ENCODE peak calls at places on chromosome 15, in nine cellular contexts. N is heart left ventricle, W is HepG2, O is spleen, J is IMR-90, X is sigmoid colon, E is HCT116, T is lower leg skin, R is stomach. G is an unnamed sample.

GRCh38 chr15:51735611-51736010 is 1.8 kb downstream of the LYSMD2 start:
- DNase-seq in T (no peak), O (no peak), R (no peak), J (no peak), E (no peak), W (no peak), N (no peak), X (no peak), G (no peak)

GRCh38 chr15:68330461-68330860 is 52.9 kb downstream of the FEM1B start:
- DNase-seq in T (no peak), O (no peak), E (no peak), W (no peak), R (no peak), J (no peak), X (no peak), N (no peak), G (no peak)

GRCh38 chr15:90691369-90691768 is 25.8 kb upstream of the BLM start:
- DNase-seq in W (no peak), T (peak; percentile 21), N (no peak), R (no peak), J (no peak), E (no peak), O (no peak), X (no peak), G (no peak)

GRCh38 chr15:50148362-50148963 is 29.4 kb upstream of the ATP8B4 start:
- DNase-seq in T (no peak), E (peak; percentile 81), R (no peak), O (no peak), N (no peak), X (no peak), W (peak; percentile 59), J (peak; percentile 79), G (peak; percentile 67)

GRCh38 chr15:49656734-49657133 is 35.9 kb downstream of the DTWD1 start:
- DNase-seq in R (no peak), W (no peak), T (no peak), O (no peak), N (no peak), E (no peak), J (no peak), X (no peak), G (no peak)

GRCh38 chr15:98231696-98232440 is 271.4 kb downstream of the ARRDC4 start:
- DNase-seq in X (no peak), W (no peak), R (no peak), N (no peak), E (no peak), O (no peak), J (no peak), T (no peak), G (no peak)

GRCh38 chr15:58115692-58116091 is 22.5 kb upstream of the AQP9 start:
- DNase-seq in X (no peak), O (no peak), R (no peak), T (no peak), W (peak; percentile 9), E (peak; percentile 2), J (no peak), N (no peak), G (no peak)

GRCh38 chr15:42037650-42038049 is 16.8 kb upstream of the PLA2G4E start:
- DNase-seq in X (no peak), W (no peak), T (peak; percentile 85), J (no peak), N (peak; percentile 50), R (peak; percentile 75), O (no peak), E (no peak), G (peak; percentile 57)

GRCh38 chr15:66885281-66885915 is 180.0 kb upstream of the SMAD3 start:
- DNase-seq in E (no peak), X (peak; percentile 48), J (no peak), R (no peak), N (no peak), W (no peak), T (peak; percentile 28), O (no peak), G (no peak)

GRCh38 chr15:66883322-66883911 is 181.4 kb downstream of the SMAD6 start:
- DNase-seq in O (no peak), W (peak; percentile 77), T (peak; percentile 98), R (peak; percentile 86), X (peak; percentile 97), E (peak; percentile 98), N (peak; percentile 96), J (peak; percentile 100), G (peak; percentile 60)

GRCh38 chr15:66884661-66885237 is 180.7 kb upstream of the SMAD3 start:
- DNase-seq in R (no peak), E (no peak), N (no peak), W (no peak), O (no peak), J (no peak), X (peak; percentile 63), T (peak; percentile 70), G (no peak)

GRCh38 chr15:66886686-66887273 is 178.6 kb upstream of the SMAD3 start:
- DNase-seq in W (no peak), E (no peak), X (peak; percentile 55), T (peak; percentile 77), R (no peak), O (no peak), J (no peak), N (no peak), G (no peak)

DNA sequence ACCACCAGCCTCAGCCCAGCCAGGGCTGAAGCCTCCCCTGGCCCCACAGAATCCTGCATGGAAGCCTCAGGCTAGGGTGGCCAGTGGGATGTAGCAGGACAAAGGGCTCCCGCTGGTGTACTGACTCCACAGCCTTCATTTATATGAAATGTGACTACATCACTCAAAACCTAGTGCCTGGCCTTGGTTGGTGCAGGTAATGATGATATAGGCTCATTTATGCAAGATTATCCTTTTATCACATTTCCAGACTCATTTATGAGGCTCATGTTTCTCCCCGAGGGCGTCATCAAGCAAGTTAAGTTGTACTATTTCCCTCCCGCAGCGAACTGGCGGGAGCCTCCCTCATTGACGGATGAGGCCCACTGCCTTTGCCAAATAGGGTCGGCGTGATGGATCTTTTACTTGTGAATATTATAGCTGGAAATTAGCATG is 179.1 kb upstream of the SMAD3 start:
- DNase-seq in J (no peak), W (no peak), N (no peak), X (peak; percentile 35), R (no peak), E (no peak), T (peak; percentile 59), O (no peak), G (no peak)
- TF ChIP-seq CTCF in J (no peak), W (no peak), N (no peak), X (no peak), R (no peak), E (no peak), T (no peak), O (no peak), G (no peak)

DNA sequence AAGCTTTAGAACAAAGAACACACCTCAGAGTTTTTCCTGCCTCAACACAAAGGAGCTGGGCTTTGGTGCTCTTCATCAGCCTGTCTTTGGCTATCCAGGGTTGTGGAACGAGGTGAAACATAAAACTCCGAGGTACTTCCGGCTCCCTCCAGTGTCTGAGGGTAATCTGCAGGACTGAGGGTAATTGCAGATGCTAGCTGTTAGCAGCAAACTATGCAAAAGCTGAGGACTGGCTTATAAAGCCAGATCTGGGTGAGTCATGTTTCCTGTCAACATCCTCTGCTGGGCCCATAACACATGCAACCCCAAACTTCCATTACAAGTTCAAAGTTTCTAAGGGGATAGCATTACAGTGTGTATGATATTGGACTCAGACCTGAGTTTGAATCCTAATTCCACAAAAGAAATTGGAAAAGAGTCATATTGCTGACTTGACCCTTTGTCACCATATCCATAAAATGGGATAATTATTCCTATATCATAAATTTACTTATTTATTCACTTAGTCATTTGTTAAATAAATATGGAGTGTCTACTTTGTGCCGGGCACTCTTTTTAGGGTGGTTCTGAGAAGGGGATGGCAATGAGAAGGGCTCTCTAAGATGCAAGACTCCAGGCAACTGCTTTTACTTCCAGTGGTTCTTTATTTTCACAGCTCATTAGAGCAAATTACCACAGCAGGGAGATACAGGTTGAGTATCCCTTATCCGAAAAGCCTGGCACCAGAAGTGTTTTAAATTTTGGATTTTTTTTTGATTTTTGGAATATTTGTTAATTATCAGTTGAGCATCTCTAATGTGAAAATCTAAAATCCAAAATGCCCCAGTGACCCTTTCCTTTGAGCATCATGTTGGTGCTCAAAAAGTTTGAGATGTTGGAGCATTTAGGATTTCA is 9.5 kb upstream of the TRIM69 start:
- DNase-seq in X (peak; percentile 73), J (peak; percentile 94), R (peak; percentile 49), W (peak; percentile 76), N (peak; percentile 56), E (peak; percentile 52), O (no peak), T (no peak), G (peak; percentile 91)
- TF ChIP-seq POLR2A in X (no peak), J (peak; percentile 95), R (no peak), W (peak; percentile 89), N (no peak), E (peak; percentile 98), O (no peak), T (no peak), G (peak; percentile 45)

GRCh38 chr15:27770769-27771554 is 328.2 kb downstream of the OCA2 start:
- DNase-seq in N (no peak), O (no peak), J (no peak), T (no peak), X (no peak), E (no peak), W (no peak), R (no peak), G (no peak)

GRCh38 chr15:27771892-27772291 is 327.2 kb downstream of the OCA2 start:
- DNase-seq in E (no peak), X (no peak), R (no peak), W (no peak), J (no peak), N (no peak), O (no peak), T (no peak), G (no peak)

GRCh38 chr15:27776501-27776900 is 322.6 kb downstream of the OCA2 start:
- DNase-seq in O (no peak), R (no peak), N (no peak), T (no peak), J (no peak), E (no peak), X (no peak), W (no peak), G (no peak)

GRCh38 chr15:27774638-27775037 is 324.5 kb downstream of the OCA2 start:
- DNase-seq in J (no peak), R (no peak), E (no peak), T (no peak), O (no peak), N (no peak), W (no peak), X (no peak), G (no peak)

DNA sequence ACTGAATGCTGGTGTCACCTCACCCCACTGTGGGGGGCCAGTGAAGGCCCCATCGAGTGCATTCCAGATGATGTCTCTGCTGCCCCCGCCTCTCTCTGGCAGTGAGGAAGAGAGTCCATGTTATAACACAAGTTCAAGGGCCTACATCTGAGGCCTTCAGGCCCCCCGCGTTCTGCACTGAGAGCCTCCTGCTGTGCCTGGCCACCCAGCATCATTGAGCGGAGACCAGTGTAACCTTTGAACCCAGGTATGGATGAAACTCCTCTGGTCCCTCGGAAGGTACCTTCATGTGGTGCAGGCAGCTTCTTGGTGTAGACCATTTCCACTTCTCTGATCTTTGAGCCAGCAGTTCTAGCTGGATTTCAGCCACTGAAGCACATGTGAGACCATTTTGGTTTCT is 324.9 kb downstream of the OCA2 start:
- DNase-seq in O (no peak), E (no peak), R (no peak), T (no peak), X (no peak), N (no peak), J (no peak), W (no peak), G (no peak)
- TF ChIP-seq CTCF in O (no peak), E (no peak), R (no peak), T (no peak), X (no peak), N (no peak), J (no peak), W (no peak), G (no peak)

GRCh38 chr15:91879148-91879547 is 25.6 kb downstream of the SLCO3A1 start:
- DNase-seq in W (no peak), X (no peak), E (no peak), N (no peak), R (no peak), O (no peak), T (no peak), J (no peak), G (no peak)
- TF ChIP-seq POLR2A in W (no peak), X (no peak), E (no peak), N (no peak), R (no peak), O (no peak), T (no peak), J (no peak), G (no peak)